ENCODE peak calls at places on chromosomes 7 and 10, in seven cellular contexts. One of them, this sample, is unnamed.

GRCh38 chr10:71274901-71275796 is 43.9 kb upstream of the SLC29A3 start:
- DNase-seq in PC-3: no peak
- DNase-seq in left lung: peak; percentile 26
- DNase-seq in testis: no peak
- DNase-seq in ovary: no peak
- DNase-seq in mammary epithelial cell: no peak
- DNase-seq in fibroblast of mammary gland: no peak
- DNase-seq in this sample: no peak

GRCh38 chr10:133459454-133460207 is 5.9 kb downstream of the SCART1 start:
- DNase-seq in PC-3: no peak
- DNase-seq in left lung: peak; percentile 79
- DNase-seq in testis: no peak
- DNase-seq in ovary: no peak
- DNase-seq in mammary epithelial cell: no peak
- DNase-seq in fibroblast of mammary gland: no peak
- DNase-seq in this sample: no peak

GRCh38 chr7:17015575-17015974 is 133.8 kb upstream of the AGR3 start:
- DNase-seq in PC-3: no peak
- DNase-seq in left lung: no peak
- DNase-seq in testis: no peak
- DNase-seq in ovary: no peak
- DNase-seq in mammary epithelial cell: no peak
- DNase-seq in fibroblast of mammary gland: peak; percentile 21
- DNase-seq in this sample: no peak

GRCh38 chr7:96400001-96400400 is 78.1 kb upstream of the SLC25A13 start:
- DNase-seq in PC-3: no peak
- DNase-seq in left lung: no peak
- DNase-seq in testis: no peak
- DNase-seq in ovary: no peak
- DNase-seq in mammary epithelial cell: peak; percentile 59
- DNase-seq in fibroblast of mammary gland: no peak
- DNase-seq in this sample: no peak

GRCh38 chr10:79359816-79360498 is 12.7 kb downstream of the PPIF start:
- DNase-seq in PC-3: no peak
- DNase-seq in left lung: no peak
- DNase-seq in testis: peak; percentile 7
- DNase-seq in ovary: no peak
- DNase-seq in mammary epithelial cell: no peak
- DNase-seq in fibroblast of mammary gland: no peak
- DNase-seq in this sample: no peak

GRCh38 chr7:46636022-46636421 is 715.0 kb upstream of the IGFBP3 start:
- DNase-seq in PC-3: no peak
- DNase-seq in left lung: no peak
- DNase-seq in testis: no peak
- DNase-seq in ovary: no peak
- DNase-seq in mammary epithelial cell: no peak
- DNase-seq in fibroblast of mammary gland: no peak
- DNase-seq in this sample: no peak

GRCh38 chr10:5943536-5943935 is 33.8 kb downstream of the IL15RA start:
- DNase-seq in PC-3: no peak
- DNase-seq in left lung: no peak
- DNase-seq in testis: no peak
- DNase-seq in ovary: peak; percentile 73
- DNase-seq in mammary epithelial cell: no peak
- DNase-seq in fibroblast of mammary gland: peak; percentile 76
- DNase-seq in this sample: no peak

GRCh38 chr10:30096564-30096963 is 37.2 kb upstream of the JCAD start:
- DNase-seq in PC-3: no peak
- DNase-seq in left lung: no peak
- DNase-seq in testis: no peak
- DNase-seq in ovary: no peak
- DNase-seq in mammary epithelial cell: no peak
- DNase-seq in fibroblast of mammary gland: no peak
- DNase-seq in this sample: no peak

GRCh38 chr10:86285136-86285790 is 81.3 kb downstream of the GRID1 start:
- DNase-seq in PC-3: no peak
- DNase-seq in left lung: no peak
- DNase-seq in testis: peak; percentile 11
- DNase-seq in ovary: no peak
- DNase-seq in mammary epithelial cell: no peak
- DNase-seq in fibroblast of mammary gland: no peak
- DNase-seq in this sample: no peak

GRCh38 chr7:77800730-77801129 is 2.2 kb downstream of the PHTF2 start:
- DNase-seq in PC-3: no peak
- DNase-seq in left lung: no peak
- DNase-seq in testis: no peak
- DNase-seq in ovary: no peak
- DNase-seq in mammary epithelial cell: no peak
- DNase-seq in fibroblast of mammary gland: no peak
- DNase-seq in this sample: no peak

GRCh38 chr7:37987732-37988131 is 67.3 kb downstream of the EPDR1 start:
- DNase-seq in PC-3: peak; percentile 84
- DNase-seq in left lung: no peak
- DNase-seq in testis: no peak
- DNase-seq in ovary: no peak
- DNase-seq in mammary epithelial cell: peak; percentile 58
- DNase-seq in fibroblast of mammary gland: peak; percentile 62
- DNase-seq in this sample: peak; percentile 28

GRCh38 chr10:47360419-47361040 is 12.4 kb downstream of the RBP3 start:
- DNase-seq in PC-3: no peak
- DNase-seq in left lung: no peak
- DNase-seq in testis: no peak
- DNase-seq in ovary: no peak
- DNase-seq in mammary epithelial cell: no peak
- DNase-seq in fibroblast of mammary gland: no peak
- DNase-seq in this sample: no peak

GRCh38 chr7:2566348-2566889 is 7.6 kb downstream of the IQCE start:
- DNase-seq in PC-3: no peak
- DNase-seq in left lung: no peak
- DNase-seq in testis: no peak
- DNase-seq in ovary: no peak
- DNase-seq in mammary epithelial cell: no peak
- DNase-seq in fibroblast of mammary gland: peak; percentile 6
- DNase-seq in this sample: no peak

GRCh38 chr10:20489961-20490360 is 407.1 kb downstream of the NEBL start:
- DNase-seq in PC-3: no peak
- DNase-seq in left lung: no peak
- DNase-seq in testis: no peak
- DNase-seq in ovary: no peak
- DNase-seq in mammary epithelial cell: no peak
- DNase-seq in fibroblast of mammary gland: no peak
- DNase-seq in this sample: no peak

GRCh38 chr7:7668708-7669107 is 28.2 kb downstream of the UMAD1 start:
- DNase-seq in PC-3: no peak
- DNase-seq in left lung: no peak
- DNase-seq in testis: no peak
- DNase-seq in ovary: no peak
- DNase-seq in mammary epithelial cell: no peak
- DNase-seq in fibroblast of mammary gland: no peak
- DNase-seq in this sample: no peak

GRCh38 chr7:158573310-158573709 is 14.3 kb downstream of the PTPRN2 start:
- DNase-seq in PC-3: no peak
- DNase-seq in left lung: no peak
- DNase-seq in testis: no peak
- DNase-seq in ovary: no peak
- DNase-seq in mammary epithelial cell: no peak
- DNase-seq in fibroblast of mammary gland: no peak
- DNase-seq in this sample: no peak

GRCh38 chr10:87771871-87772500 is 46.0 kb downstream of the ATAD1 start:
- DNase-seq in PC-3: peak; percentile 59
- DNase-seq in left lung: no peak
- DNase-seq in testis: no peak
- DNase-seq in ovary: no peak
- DNase-seq in mammary epithelial cell: peak; percentile 15
- DNase-seq in fibroblast of mammary gland: peak; percentile 48
- DNase-seq in this sample: peak; percentile 39

DNA sequence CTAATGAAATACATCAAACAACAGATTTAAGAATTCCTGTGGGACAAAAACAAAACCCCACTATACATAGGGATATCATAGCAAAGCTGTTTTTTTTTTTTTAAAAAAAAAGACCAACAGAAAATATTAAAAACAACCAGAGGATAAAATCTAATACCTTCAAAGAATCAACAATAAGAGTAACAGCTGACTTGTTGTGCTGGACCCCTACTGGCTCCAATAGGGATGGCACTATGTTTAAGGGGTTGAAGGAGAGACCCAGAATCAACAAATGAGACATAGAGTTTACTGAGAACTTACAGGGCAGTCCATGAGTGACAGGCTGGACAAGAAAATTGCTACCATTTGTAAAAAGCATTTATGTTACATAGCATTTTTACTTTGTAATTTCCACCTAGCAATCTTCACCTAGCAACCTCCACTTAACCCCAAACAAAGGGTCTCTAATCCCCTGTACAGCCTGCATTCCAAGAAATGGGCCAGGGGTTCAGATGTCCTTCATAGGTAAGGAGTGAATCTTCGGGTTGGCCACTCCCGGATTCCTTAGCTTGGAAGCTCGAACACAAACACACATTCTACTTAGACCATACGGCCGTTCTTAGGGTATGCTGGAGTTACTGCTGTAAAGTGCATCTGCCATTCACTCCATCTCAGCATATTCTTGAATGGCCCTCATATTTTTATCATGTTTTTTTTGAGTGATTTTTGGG is 25.8 kb downstream of the ASZ1 start:
- DNase-seq in PC-3: peak; percentile 31
- DNase-seq in left lung: no peak
- DNase-seq in testis: no peak
- DNase-seq in ovary: no peak
- DNase-seq in mammary epithelial cell: peak; percentile 6
- DNase-seq in fibroblast of mammary gland: no peak
- DNase-seq in this sample: peak; percentile 16
- TF ChIP-seq CTCF in PC-3: peak; percentile 48
- TF ChIP-seq CTCF in left lung: no peak
- TF ChIP-seq CTCF in testis: no peak
- TF ChIP-seq CTCF in ovary: no peak
- TF ChIP-seq CTCF in mammary epithelial cell: peak; percentile 48
- TF ChIP-seq CTCF in fibroblast of mammary gland: peak; percentile 47
- TF ChIP-seq CTCF in this sample: peak; percentile 7

GRCh38 chr7:134478707-134479106 is 19.8 kb upstream of the AKR1B1 start:
- DNase-seq in PC-3: peak; percentile 27
- DNase-seq in left lung: no peak
- DNase-seq in testis: no peak
- DNase-seq in ovary: no peak
- DNase-seq in mammary epithelial cell: peak; percentile 9
- DNase-seq in fibroblast of mammary gland: peak; percentile 43
- DNase-seq in this sample: no peak
- TF ChIP-seq CTCF in PC-3: peak; percentile 63
- TF ChIP-seq CTCF in left lung: no peak
- TF ChIP-seq CTCF in testis: no peak
- TF ChIP-seq CTCF in ovary: no peak
- TF ChIP-seq CTCF in mammary epithelial cell: peak; percentile 55
- TF ChIP-seq CTCF in fibroblast of mammary gland: peak; percentile 66
- TF ChIP-seq CTCF in this sample: peak; percentile 15

DNA sequence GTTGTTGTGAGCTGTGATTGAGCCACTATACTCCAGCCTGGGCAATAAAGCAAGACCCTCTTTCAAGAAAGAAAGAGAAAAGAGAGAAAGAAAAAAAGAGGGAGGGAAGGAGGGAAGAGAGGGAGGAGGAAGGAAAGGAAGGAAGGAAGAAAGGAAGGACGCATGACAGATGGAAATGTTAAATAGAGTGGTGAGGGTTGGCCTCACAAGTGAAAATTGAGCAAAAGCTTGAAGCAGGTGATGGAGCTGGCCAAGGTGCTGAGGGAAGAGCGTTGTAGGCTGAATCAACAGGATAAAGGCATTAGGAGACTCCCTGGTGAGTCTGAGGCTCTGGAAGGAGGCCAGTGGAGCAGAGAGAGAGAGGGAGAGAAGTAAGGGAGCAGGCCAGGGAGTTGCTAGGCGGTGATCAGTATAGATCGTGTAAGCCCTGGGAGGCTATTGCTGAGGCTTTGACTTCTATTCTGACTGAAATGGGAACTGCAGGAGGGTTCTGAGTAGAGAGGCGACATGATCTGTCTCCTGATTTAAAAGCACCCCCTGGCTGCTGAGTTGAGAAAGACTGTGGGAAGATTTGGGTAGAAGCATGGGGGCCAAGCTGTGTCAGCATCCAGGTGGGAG is 26.5 kb upstream of the TMEM248 start:
- DNase-seq in PC-3: no peak
- DNase-seq in left lung: no peak
- DNase-seq in testis: no peak
- DNase-seq in ovary: no peak
- DNase-seq in mammary epithelial cell: peak; percentile 14
- DNase-seq in fibroblast of mammary gland: peak; percentile 43
- DNase-seq in this sample: peak; percentile 33
- TF ChIP-seq CTCF in PC-3: peak; percentile 26
- TF ChIP-seq CTCF in left lung: no peak
- TF ChIP-seq CTCF in testis: no peak
- TF ChIP-seq CTCF in ovary: no peak
- TF ChIP-seq CTCF in mammary epithelial cell: no peak
- TF ChIP-seq CTCF in fibroblast of mammary gland: no peak
- TF ChIP-seq CTCF in this sample: no peak

GRCh38 chr7:73891178-73891885 is 30.4 kb downstream of the TMEM270 start:
- DNase-seq in PC-3: no peak
- DNase-seq in left lung: no peak
- DNase-seq in testis: no peak
- DNase-seq in ovary: no peak
- DNase-seq in mammary epithelial cell: no peak
- DNase-seq in fibroblast of mammary gland: no peak
- DNase-seq in this sample: no peak
- TF ChIP-seq CTCF in PC-3: peak; percentile 21
- TF ChIP-seq CTCF in left lung: no peak
- TF ChIP-seq CTCF in testis: no peak
- TF ChIP-seq CTCF in ovary: no peak
- TF ChIP-seq CTCF in mammary epithelial cell: no peak
- TF ChIP-seq CTCF in fibroblast of mammary gland: peak; percentile 8
- TF ChIP-seq CTCF in this sample: no peak

DNA sequence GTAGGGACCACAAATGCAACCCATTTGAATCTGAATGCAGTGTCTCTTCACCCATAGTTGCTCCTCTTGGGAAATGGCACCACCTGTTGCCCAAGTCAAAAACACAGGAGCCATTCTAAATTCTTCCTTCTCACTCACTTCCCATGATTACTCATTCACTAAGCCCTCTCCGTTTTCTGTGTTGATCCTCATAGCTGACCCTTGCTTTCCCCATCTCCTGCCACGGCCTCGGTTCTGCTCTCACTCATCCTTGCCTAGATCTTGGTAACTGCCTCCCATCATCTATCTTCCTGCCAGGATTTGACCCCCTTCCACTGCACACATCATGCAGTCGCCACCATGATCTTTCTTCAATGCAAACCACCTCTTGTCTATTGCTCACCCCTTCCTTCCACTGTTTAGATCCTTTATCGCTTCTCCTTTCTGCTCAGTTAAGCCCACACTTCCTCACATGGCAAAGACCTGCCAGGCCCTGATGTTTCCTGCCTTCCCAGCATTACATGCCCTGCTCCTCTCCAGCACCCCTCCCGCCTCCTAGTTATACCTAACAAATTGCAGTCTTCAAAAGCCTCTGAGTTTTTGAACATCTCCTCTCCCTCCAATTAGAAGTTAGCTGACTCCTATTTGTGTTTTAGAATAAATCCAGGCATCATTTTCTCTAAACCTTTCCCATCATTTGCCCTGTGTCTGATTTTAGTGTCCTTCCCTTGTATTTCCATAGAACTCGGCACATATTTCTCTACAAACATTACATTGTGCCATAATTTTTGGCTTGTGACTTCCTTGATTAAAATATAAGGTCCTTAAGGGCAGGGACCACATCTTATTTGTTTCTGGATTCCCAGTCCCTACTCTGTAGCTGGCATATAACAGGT is 19.2 kb upstream of the CPN1 start:
- DNase-seq in PC-3: peak; percentile 55
- DNase-seq in left lung: no peak
- DNase-seq in testis: no peak
- DNase-seq in ovary: no peak
- DNase-seq in mammary epithelial cell: peak; percentile 25
- DNase-seq in fibroblast of mammary gland: peak; percentile 41
- DNase-seq in this sample: peak; percentile 61
- TF ChIP-seq CTCF in PC-3: peak; percentile 57
- TF ChIP-seq CTCF in left lung: no peak
- TF ChIP-seq CTCF in testis: no peak
- TF ChIP-seq CTCF in ovary: no peak
- TF ChIP-seq CTCF in mammary epithelial cell: peak; percentile 37
- TF ChIP-seq CTCF in fibroblast of mammary gland: peak; percentile 27
- TF ChIP-seq CTCF in this sample: peak; percentile 35

This sample was measured in MCF 10A.